ENCODE peak calls at places on chromosomes 13 and 19, in ten cellular contexts. One of them, this sample, is unnamed.
A peak's percentile ranks its signal among the peaks of the same experiment; 100 is the strongest.

GRCh38 chr13:33205804-33206221 is 79.7 kb downstream of the STARD13 start:
- DNase-seq in osteocyte: no peak
- DNase-seq in GM04503: no peak
- DNase-seq in aorta: no peak
- DNase-seq in iris pigment epithelial cell: peak; percentile 71
- DNase-seq in effector memory CD4-positive, alpha-beta T cell: no peak
- DNase-seq in frontal cortex: no peak
- DNase-seq in kidney: no peak
- DNase-seq in H54: no peak
- DNase-seq in pancreas: no peak
- DNase-seq in this sample: peak; percentile 65

GRCh38 chr13:67408823-67409222 is 178.7 kb upstream of the PCDH9 start:
- DNase-seq in osteocyte: no peak
- DNase-seq in GM04503: no peak
- DNase-seq in aorta: no peak
- DNase-seq in iris pigment epithelial cell: peak; percentile 88
- DNase-seq in effector memory CD4-positive, alpha-beta T cell: no peak
- DNase-seq in frontal cortex: no peak
- DNase-seq in kidney: no peak
- DNase-seq in H54: no peak
- DNase-seq in pancreas: no peak
- DNase-seq in this sample: peak; percentile 16

GRCh38 chr19:30406220-30406944 is 34.2 kb downstream of the ZNF536 start:
- DNase-seq in osteocyte: peak; percentile 53
- DNase-seq in GM04503: peak; percentile 16
- DNase-seq in aorta: no peak
- DNase-seq in iris pigment epithelial cell: no peak
- DNase-seq in effector memory CD4-positive, alpha-beta T cell: no peak
- DNase-seq in frontal cortex: peak; percentile 53
- DNase-seq in kidney: no peak
- DNase-seq in H54: no peak
- DNase-seq in pancreas: no peak
- DNase-seq in this sample: no peak

GRCh38 chr19:49882643-49883042 is 5.1 kb downstream of the TBC1D17 start:
- DNase-seq in osteocyte: no peak
- DNase-seq in GM04503: no peak
- DNase-seq in aorta: no peak
- DNase-seq in iris pigment epithelial cell: no peak
- DNase-seq in effector memory CD4-positive, alpha-beta T cell: no peak
- DNase-seq in frontal cortex: no peak
- DNase-seq in kidney: peak; percentile 76
- DNase-seq in H54: no peak
- DNase-seq in pancreas: no peak
- DNase-seq in this sample: no peak

GRCh38 chr19:1475751-1476437 is 3.1 kb downstream of the C19orf25 start:
- DNase-seq in osteocyte: no peak
- DNase-seq in GM04503: no peak
- DNase-seq in aorta: no peak
- DNase-seq in iris pigment epithelial cell: no peak
- DNase-seq in effector memory CD4-positive, alpha-beta T cell: no peak
- DNase-seq in frontal cortex: no peak
- DNase-seq in kidney: peak; percentile 74
- DNase-seq in H54: no peak
- DNase-seq in pancreas: peak; percentile 72
- DNase-seq in this sample: no peak

GRCh38 chr13:50392977-50393376 is 377.7 kb downstream of the KCNRG start:
- DNase-seq in osteocyte: no peak
- DNase-seq in GM04503: no peak
- DNase-seq in aorta: no peak
- DNase-seq in iris pigment epithelial cell: no peak
- DNase-seq in effector memory CD4-positive, alpha-beta T cell: no peak
- DNase-seq in frontal cortex: no peak
- DNase-seq in kidney: no peak
- DNase-seq in H54: no peak
- DNase-seq in pancreas: no peak
- DNase-seq in this sample: no peak

GRCh38 chr13:50576156-50576555 is 267.3 kb downstream of the DLEU7 start:
- DNase-seq in osteocyte: no peak
- DNase-seq in GM04503: no peak
- DNase-seq in aorta: no peak
- DNase-seq in iris pigment epithelial cell: no peak
- DNase-seq in effector memory CD4-positive, alpha-beta T cell: no peak
- DNase-seq in frontal cortex: no peak
- DNase-seq in kidney: peak; percentile 79
- DNase-seq in H54: no peak
- DNase-seq in pancreas: peak; percentile 92
- DNase-seq in this sample: no peak

GRCh38 chr19:6724631-6725185 is 4.3 kb upstream of the C3 start:
- DNase-seq in osteocyte: no peak
- DNase-seq in GM04503: no peak
- DNase-seq in aorta: peak; percentile 31
- DNase-seq in iris pigment epithelial cell: no peak
- DNase-seq in effector memory CD4-positive, alpha-beta T cell: no peak
- DNase-seq in frontal cortex: no peak
- DNase-seq in kidney: no peak
- DNase-seq in H54: no peak
- DNase-seq in pancreas: no peak
- DNase-seq in this sample: no peak

GRCh38 chr19:54188224-54188871 is 1.0 kb downstream of the MBOAT7 start:
- DNase-seq in osteocyte: no peak
- DNase-seq in GM04503: no peak
- DNase-seq in aorta: no peak
- DNase-seq in iris pigment epithelial cell: peak; percentile 88
- DNase-seq in effector memory CD4-positive, alpha-beta T cell: peak; percentile 54
- DNase-seq in frontal cortex: no peak
- DNase-seq in kidney: peak; percentile 75
- DNase-seq in H54: peak; percentile 85
- DNase-seq in pancreas: peak; percentile 55
- DNase-seq in this sample: no peak

GRCh38 chr13:50255639-50256038 is 240.4 kb downstream of the KCNRG start:
- DNase-seq in osteocyte: no peak
- DNase-seq in GM04503: no peak
- DNase-seq in aorta: no peak
- DNase-seq in iris pigment epithelial cell: no peak
- DNase-seq in effector memory CD4-positive, alpha-beta T cell: no peak
- DNase-seq in frontal cortex: no peak
- DNase-seq in kidney: no peak
- DNase-seq in H54: no peak
- DNase-seq in pancreas: no peak
- DNase-seq in this sample: no peak

GRCh38 chr13:21676611-21677021 is 5.7 kb downstream of the FGF9 start:
- DNase-seq in osteocyte: no peak
- DNase-seq in GM04503: no peak
- DNase-seq in aorta: no peak
- DNase-seq in iris pigment epithelial cell: no peak
- DNase-seq in effector memory CD4-positive, alpha-beta T cell: no peak
- DNase-seq in frontal cortex: no peak
- DNase-seq in kidney: no peak
- DNase-seq in H54: no peak
- DNase-seq in pancreas: no peak
- DNase-seq in this sample: no peak

GRCh38 chr13:113625965-113626661 is 31.9 kb downstream of the ATP4B start:
- DNase-seq in osteocyte: no peak
- DNase-seq in GM04503: peak; percentile 48
- DNase-seq in aorta: peak; percentile 53
- DNase-seq in iris pigment epithelial cell: peak; percentile 62
- DNase-seq in effector memory CD4-positive, alpha-beta T cell: no peak
- DNase-seq in frontal cortex: no peak
- DNase-seq in kidney: peak; percentile 29
- DNase-seq in H54: no peak
- DNase-seq in pancreas: peak; percentile 11
- DNase-seq in this sample: no peak

GRCh38 chr13:91099877-91100276 is 247.6 kb upstream of the MIR17HG start:
- DNase-seq in osteocyte: no peak
- DNase-seq in GM04503: no peak
- DNase-seq in aorta: no peak
- DNase-seq in iris pigment epithelial cell: no peak
- DNase-seq in effector memory CD4-positive, alpha-beta T cell: no peak
- DNase-seq in frontal cortex: no peak
- DNase-seq in kidney: no peak
- DNase-seq in H54: no peak
- DNase-seq in pancreas: no peak
- DNase-seq in this sample: no peak

GRCh38 chr13:31242935-31243334 is 43.2 kb downstream of the B3GLCT start:
- DNase-seq in osteocyte: no peak
- DNase-seq in GM04503: no peak
- DNase-seq in aorta: no peak
- DNase-seq in iris pigment epithelial cell: no peak
- DNase-seq in effector memory CD4-positive, alpha-beta T cell: no peak
- DNase-seq in frontal cortex: no peak
- DNase-seq in kidney: no peak
- DNase-seq in H54: no peak
- DNase-seq in pancreas: no peak
- DNase-seq in this sample: no peak

GRCh38 chr13:34967851-34968562 is 25.9 kb downstream of the NBEA start:
- DNase-seq in osteocyte: no peak
- DNase-seq in GM04503: no peak
- DNase-seq in aorta: no peak
- DNase-seq in iris pigment epithelial cell: peak; percentile 16
- DNase-seq in effector memory CD4-positive, alpha-beta T cell: no peak
- DNase-seq in frontal cortex: no peak
- DNase-seq in kidney: no peak
- DNase-seq in H54: no peak
- DNase-seq in pancreas: no peak
- DNase-seq in this sample: no peak

GRCh38 chr13:87206708-87207107 is 464.5 kb upstream of the SLITRK5 start:
- DNase-seq in osteocyte: no peak
- DNase-seq in GM04503: no peak
- DNase-seq in aorta: no peak
- DNase-seq in iris pigment epithelial cell: no peak
- DNase-seq in effector memory CD4-positive, alpha-beta T cell: no peak
- DNase-seq in frontal cortex: no peak
- DNase-seq in kidney: no peak
- DNase-seq in H54: no peak
- DNase-seq in pancreas: no peak
- DNase-seq in this sample: no peak

GRCh38 chr13:98766120-98766519 is 13.6 kb upstream of the SLC15A1 start:
- DNase-seq in osteocyte: no peak
- DNase-seq in GM04503: no peak
- DNase-seq in aorta: no peak
- DNase-seq in iris pigment epithelial cell: no peak
- DNase-seq in effector memory CD4-positive, alpha-beta T cell: no peak
- DNase-seq in frontal cortex: no peak
- DNase-seq in kidney: no peak
- DNase-seq in H54: no peak
- DNase-seq in pancreas: no peak
- DNase-seq in this sample: no peak

GRCh38 chr13:31063734-31064133 is 98.0 kb downstream of the HSPH1 start:
- DNase-seq in osteocyte: no peak
- DNase-seq in GM04503: no peak
- DNase-seq in aorta: no peak
- DNase-seq in iris pigment epithelial cell: no peak
- DNase-seq in effector memory CD4-positive, alpha-beta T cell: no peak
- DNase-seq in frontal cortex: no peak
- DNase-seq in kidney: no peak
- DNase-seq in H54: no peak
- DNase-seq in pancreas: no peak
- DNase-seq in this sample: no peak

GRCh38 chr13:26377038-26377437 is 123.1 kb downstream of the CDK8 start:
- DNase-seq in osteocyte: no peak
- DNase-seq in GM04503: no peak
- DNase-seq in aorta: no peak
- DNase-seq in iris pigment epithelial cell: peak; percentile 10
- DNase-seq in effector memory CD4-positive, alpha-beta T cell: no peak
- DNase-seq in frontal cortex: no peak
- DNase-seq in kidney: no peak
- DNase-seq in H54: no peak
- DNase-seq in pancreas: no peak
- DNase-seq in this sample: no peak

GRCh38 chr19:29586401-29586800 is 19.7 kb upstream of the POP4 start:
- DNase-seq in osteocyte: no peak
- DNase-seq in GM04503: no peak
- DNase-seq in aorta: no peak
- DNase-seq in iris pigment epithelial cell: no peak
- DNase-seq in effector memory CD4-positive, alpha-beta T cell: no peak
- DNase-seq in frontal cortex: no peak
- DNase-seq in kidney: no peak
- DNase-seq in H54: no peak
- DNase-seq in pancreas: no peak
- DNase-seq in this sample: no peak

GRCh38 chr19:38812841-38813320 is at the start of gene LGALS4:
- DNase-seq in osteocyte: no peak
- DNase-seq in GM04503: no peak
- DNase-seq in aorta: peak; percentile 36
- DNase-seq in iris pigment epithelial cell: no peak
- DNase-seq in effector memory CD4-positive, alpha-beta T cell: no peak
- DNase-seq in frontal cortex: no peak
- DNase-seq in kidney: peak; percentile 65
- DNase-seq in H54: no peak
- DNase-seq in pancreas: peak; percentile 92
- DNase-seq in this sample: no peak

GRCh38 chr19:12834976-12835757 is 788 bp upstream of the RTBDN start:
- DNase-seq in osteocyte: no peak
- DNase-seq in GM04503: no peak
- DNase-seq in aorta: no peak
- DNase-seq in iris pigment epithelial cell: no peak
- DNase-seq in effector memory CD4-positive, alpha-beta T cell: no peak
- DNase-seq in frontal cortex: no peak
- DNase-seq in kidney: no peak
- DNase-seq in H54: no peak
- DNase-seq in pancreas: peak; percentile 76
- DNase-seq in this sample: peak; percentile 17

GRCh38 chr13:113649212-113649611 is 8.8 kb downstream of the ATP4B start:
- DNase-seq in osteocyte: no peak
- DNase-seq in GM04503: no peak
- DNase-seq in aorta: peak; percentile 54
- DNase-seq in iris pigment epithelial cell: no peak
- DNase-seq in effector memory CD4-positive, alpha-beta T cell: no peak
- DNase-seq in frontal cortex: no peak
- DNase-seq in kidney: peak; percentile 48
- DNase-seq in H54: no peak
- DNase-seq in pancreas: no peak
- DNase-seq in this sample: no peak

GRCh38 chr13:39226359-39226758 is 188.1 kb downstream of the NHLRC3 start:
- DNase-seq in osteocyte: no peak
- DNase-seq in GM04503: no peak
- DNase-seq in aorta: no peak
- DNase-seq in iris pigment epithelial cell: no peak
- DNase-seq in effector memory CD4-positive, alpha-beta T cell: no peak
- DNase-seq in frontal cortex: no peak
- DNase-seq in kidney: no peak
- DNase-seq in H54: no peak
- DNase-seq in pancreas: no peak
- DNase-seq in this sample: no peak

GRCh38 chr19:55580628-55581144 is at the start of gene ZNF579:
- DNase-seq in osteocyte: peak; percentile 94
- DNase-seq in GM04503: no peak
- DNase-seq in aorta: peak; percentile 95
- DNase-seq in iris pigment epithelial cell: peak; percentile 90
- DNase-seq in effector memory CD4-positive, alpha-beta T cell: peak; percentile 36
- DNase-seq in frontal cortex: peak; percentile 88
- DNase-seq in kidney: peak; percentile 95
- DNase-seq in H54: peak; percentile 97
- DNase-seq in pancreas: peak; percentile 94
- DNase-seq in this sample: peak; percentile 9

GRCh38 chr13:98447881-98448641 is 128.8 kb downstream of the STK24 start:
- DNase-seq in osteocyte: no peak
- DNase-seq in GM04503: no peak
- DNase-seq in aorta: no peak
- DNase-seq in iris pigment epithelial cell: no peak
- DNase-seq in effector memory CD4-positive, alpha-beta T cell: no peak
- DNase-seq in frontal cortex: peak; percentile 50
- DNase-seq in kidney: peak; percentile 69
- DNase-seq in H54: no peak
- DNase-seq in pancreas: no peak
- DNase-seq in this sample: no peak

GRCh38 chr19:41795031-41795461 is 1.3 kb upstream of the CEACAM3 start:
- DNase-seq in osteocyte: no peak
- DNase-seq in GM04503: no peak
- DNase-seq in aorta: no peak
- DNase-seq in iris pigment epithelial cell: peak; percentile 25
- DNase-seq in effector memory CD4-positive, alpha-beta T cell: peak; percentile 7
- DNase-seq in frontal cortex: no peak
- DNase-seq in kidney: no peak
- DNase-seq in H54: no peak
- DNase-seq in pancreas: no peak
- DNase-seq in this sample: no peak

GRCh38 chr19:17767559-17767958 is 16.3 kb downstream of the FCHO1 start:
- DNase-seq in osteocyte: no peak
- DNase-seq in GM04503: no peak
- DNase-seq in aorta: no peak
- DNase-seq in iris pigment epithelial cell: no peak
- DNase-seq in effector memory CD4-positive, alpha-beta T cell: no peak
- DNase-seq in frontal cortex: no peak
- DNase-seq in kidney: no peak
- DNase-seq in H54: no peak
- DNase-seq in pancreas: no peak
- DNase-seq in this sample: no peak